ENCODE peak calls at places on chromosomes 6 and 20, in seven cellular contexts. O is breast epithelium, D is OCI-LY7, E is sigmoid colon, Z is LNCaP clone FGC, X is cardiac fibroblast, J is mucosa of descending colon. C is an unnamed sample.
A peak's percentile ranks its signal among the peaks of the same experiment; 100 is the strongest.

GRCh38 chr6:31865205-31866118 is 2.8 kb upstream of the NEU1 start:
- DNase-seq in J (no peak), X (no peak), E (no peak), O (no peak), D (no peak), Z (no peak), C (no peak)

GRCh38 chr6:75257661-75258060 is 14.1 kb upstream of the COX7A2 start:
- DNase-seq in D (no peak), Z (no peak), O (no peak), X (no peak), E (no peak), J (no peak), C (no peak)

GRCh38 chr6:155448823-155449789 is 6.5 kb downstream of the NOX3 start:
- DNase-seq in O (no peak), J (no peak), X (no peak), Z (no peak), D (no peak), E (no peak), C (no peak)

GRCh38 chr6:159833556-159833955 is 33.5 kb downstream of the PNLDC1 start:
- DNase-seq in X (peak; percentile 62), D (no peak), E (no peak), J (no peak), O (no peak), Z (no peak), C (peak; percentile 83)

GRCh38 chr20:4441191-4441590 is 280.5 kb upstream of the PRND start:
- DNase-seq in X (no peak), Z (no peak), D (no peak), J (no peak), E (no peak), O (no peak), C (no peak)

GRCh38 chr20:46772901-46773300 is 63.5 kb downstream of the SLC2A10 start:
- DNase-seq in Z (no peak), O (no peak), E (no peak), J (no peak), D (no peak), X (no peak), C (no peak)

GRCh38 chr6:21666200-21666671 is 72.7 kb downstream of the SOX4 start:
- DNase-seq in O (peak; percentile 58), E (no peak), D (no peak), X (no peak), J (no peak), Z (no peak), C (peak; percentile 18)

GRCh38 chr6:21526974-21527373 is 66.6 kb upstream of the SOX4 start:
- DNase-seq in Z (no peak), O (no peak), J (no peak), X (no peak), D (no peak), E (no peak), C (no peak)

GRCh38 chr20:57072184-57072583 is 194.3 kb downstream of the BMP7 start:
- DNase-seq in D (no peak), O (no peak), Z (no peak), J (no peak), E (peak; percentile 42), X (no peak), C (peak; percentile 15)

GRCh38 chr20:55266361-55266760 is 739.0 kb downstream of the CBLN4 start:
- DNase-seq in E (no peak), O (no peak), J (no peak), Z (no peak), X (no peak), D (no peak), C (no peak)

GRCh38 chr6:142087950-142088857 is 44.5 kb upstream of the GJE1 start:
- DNase-seq in O (no peak), X (no peak), E (no peak), J (no peak), D (no peak), Z (no peak), C (no peak)

DNA sequence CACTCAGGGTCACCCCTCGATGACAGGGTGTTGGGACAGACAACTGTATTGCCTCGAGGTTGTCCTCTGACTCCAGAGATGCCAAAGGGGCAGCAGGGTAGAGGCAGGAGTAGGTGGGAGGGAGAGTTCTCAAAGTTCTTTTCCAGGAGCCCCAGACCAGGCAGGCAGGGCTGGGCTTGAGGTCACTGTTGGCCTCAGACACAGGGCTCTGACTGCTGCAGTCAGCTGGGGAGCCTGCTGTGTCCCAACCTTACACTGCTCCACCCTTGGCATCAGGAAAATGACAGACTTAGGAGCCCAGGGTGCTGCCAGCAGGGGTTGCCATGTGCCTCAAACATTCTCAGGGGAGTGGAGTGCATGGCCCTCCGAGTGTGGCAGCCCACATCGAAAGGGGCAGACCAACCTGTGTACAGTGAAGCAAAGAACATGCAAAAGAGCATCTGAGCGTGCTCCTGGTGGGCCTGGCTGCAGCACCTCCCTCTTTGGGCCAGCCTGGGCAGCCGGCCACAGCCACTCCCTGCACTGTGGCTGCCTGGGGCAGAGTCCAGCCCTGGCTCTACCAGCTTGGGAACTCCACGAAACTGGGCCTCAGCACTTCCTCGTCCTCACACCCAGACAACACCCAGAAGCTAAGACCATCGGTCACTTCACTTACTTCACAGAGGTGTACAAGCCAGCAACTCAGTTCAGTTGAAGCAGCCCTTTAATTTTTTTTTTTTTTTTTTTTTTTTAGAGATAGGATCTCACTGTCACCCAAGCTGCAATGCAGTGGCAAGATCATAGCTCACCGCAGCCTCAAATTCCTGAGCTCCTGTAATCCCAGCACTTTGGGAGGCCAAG is 24.0 kb downstream of the C6orf132 start:
- DNase-seq in J (peak; percentile 92), X (peak; percentile 51), O (peak; percentile 89), E (no peak), D (no peak), Z (peak; percentile 89), C (peak; percentile 71)
- TF ChIP-seq CTCF in J (no peak), X (no peak), O (no peak), E (no peak), D (no peak), Z (no peak), C (no peak)

GRCh38 chr6:100465701-100466409 is 1.1 kb upstream of the SIM1 start:
- DNase-seq in E (no peak), D (no peak), Z (no peak), X (no peak), J (no peak), O (no peak), C (peak; percentile 61)

GRCh38 chr6:100467144-100468012 is 2.7 kb upstream of the SIM1 start:
- DNase-seq in E (no peak), O (no peak), Z (no peak), J (no peak), D (no peak), X (no peak), C (no peak)

GRCh38 chr6:100468966-100469859 is 4.5 kb upstream of the SIM1 start:
- DNase-seq in D (no peak), Z (no peak), X (no peak), E (no peak), J (no peak), O (no peak), C (no peak)

GRCh38 chr6:100466410-100467143 is 1.9 kb upstream of the SIM1 start:
- DNase-seq in J (no peak), Z (no peak), X (no peak), D (no peak), E (no peak), O (no peak), C (no peak)

DNA sequence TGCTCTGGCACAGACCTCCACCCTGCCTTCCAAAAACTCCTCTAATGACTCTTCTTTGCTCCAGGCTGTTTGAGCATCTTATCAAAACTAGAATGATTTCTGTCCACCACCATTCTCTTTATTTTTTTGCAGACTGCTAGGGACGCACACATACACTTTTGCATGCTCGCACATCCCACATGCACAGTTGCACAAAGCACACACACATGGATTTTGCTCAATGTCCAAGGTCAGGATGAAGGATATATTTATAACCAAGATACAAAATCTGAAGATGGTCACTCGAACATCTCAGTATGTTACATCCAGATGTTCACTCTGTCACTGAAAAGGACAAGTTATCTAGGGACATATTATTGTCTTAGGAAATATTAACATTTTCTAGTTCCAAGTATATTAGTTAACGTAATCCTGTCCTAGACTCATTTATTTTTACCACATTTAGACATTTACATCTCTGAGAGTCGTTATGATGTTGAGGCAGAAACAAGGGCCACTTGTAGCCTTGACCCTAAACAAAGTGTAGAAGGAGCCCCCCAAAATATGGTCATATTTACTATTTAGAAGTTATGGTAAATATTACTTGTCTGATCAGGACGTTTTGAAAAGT is 3.4 kb upstream of the SIM1 start:
- DNase-seq in E (no peak), O (no peak), X (no peak), D (no peak), J (no peak), Z (no peak), C (no peak)
- H3K4me3 ChIP-seq in E (no peak overlapping the region), O (no peak overlapping the region), X (no peak overlapping the region), D (no peak overlapping the region), J (no peak overlapping the region), Z (no peak overlapping the region), C (no peak overlapping the region)

DNA sequence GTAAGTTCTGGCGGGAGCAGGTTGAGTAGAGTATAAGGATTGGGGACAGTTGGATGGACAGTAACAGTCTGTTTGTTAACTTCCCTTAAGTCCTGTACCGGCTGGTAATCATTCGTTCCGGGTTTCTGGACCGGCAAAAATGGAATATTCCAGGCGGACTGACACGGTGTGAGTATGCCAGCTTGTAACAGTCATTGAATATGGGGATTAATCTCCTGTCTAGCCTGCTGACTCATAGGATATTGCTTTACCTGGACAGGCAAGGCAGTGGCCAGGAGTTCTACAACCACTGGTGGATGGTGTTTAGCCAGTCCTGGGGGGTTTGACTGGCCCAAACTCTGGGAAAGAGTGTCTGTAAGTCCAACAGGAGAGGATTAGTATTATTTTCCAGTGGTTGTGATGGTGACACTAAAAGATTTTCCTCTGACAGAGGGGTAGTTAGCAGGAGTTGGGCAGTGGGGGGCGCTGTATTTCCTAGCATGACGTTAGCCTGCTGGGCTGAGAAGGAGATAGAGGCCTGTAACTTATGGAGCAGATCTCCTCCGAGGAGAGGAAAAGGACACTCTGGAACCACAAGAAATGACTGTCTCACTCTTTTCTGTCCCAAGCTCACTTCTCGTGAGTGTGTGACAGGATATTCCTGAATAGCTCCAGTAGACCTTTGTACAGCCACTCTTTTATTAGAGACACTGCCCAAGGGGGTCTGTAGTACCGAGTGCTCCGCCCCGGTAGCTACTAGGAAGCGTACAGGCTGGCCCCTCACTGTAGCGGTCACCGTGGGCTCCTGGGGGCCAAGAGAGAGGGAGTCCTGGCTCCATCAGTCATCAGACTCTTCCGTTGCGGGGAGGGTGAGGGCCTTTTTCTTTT is 152.2 kb downstream of the TRIM27 start:
- DNase-seq in X (no peak), D (peak; percentile 36), Z (no peak), O (no peak), E (no peak), J (no peak), C (no peak)
- TF ChIP-seq CTCF in X (no peak), D (peak; percentile 67), Z (no peak), O (no peak), E (no peak), J (no peak), C (no peak)

DNA sequence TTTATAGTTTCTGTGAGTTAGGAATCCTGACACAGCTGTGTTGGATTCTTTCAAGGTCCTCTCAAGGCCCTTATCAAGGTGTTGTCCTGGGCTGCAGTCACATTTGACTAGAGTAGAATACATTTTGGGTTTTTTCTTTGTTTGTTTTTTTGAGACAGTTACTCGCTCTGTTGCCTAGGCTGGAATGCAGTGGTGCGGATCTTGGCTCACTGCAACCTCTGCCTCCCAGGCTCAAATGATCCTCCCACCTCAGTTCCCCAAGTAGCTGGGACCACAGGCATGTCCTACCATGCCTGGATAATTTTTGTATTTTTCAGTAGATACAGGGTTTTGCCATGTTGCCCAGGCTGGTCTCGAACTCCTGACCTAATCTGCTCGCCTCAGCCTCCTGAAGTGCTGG is 15.7 kb downstream of the NFYA start:
- DNase-seq in D (no peak), Z (no peak), O (peak; percentile 29), E (no peak), J (no peak), X (no peak), C (no peak)
- H3K4me3 ChIP-seq in D (no peak overlapping the region), Z (no peak overlapping the region), O (no peak overlapping the region), E (no peak overlapping the region), J (no peak overlapping the region), X (no peak overlapping the region), C (no peak overlapping the region)

C was measured in foreskin fibroblast.